ENCODE peak calls at places on chromosomes 13 and 19, in eight cellular contexts. Y is WTC11, E is AG09309, G is ovary, I is thyroid gland, N is foreskin fibroblast, W is fibroblast of mammary gland, U is progenitor cell of endocrine pancreas. L is an unnamed sample.

GRCh38 chr13:101903890-101904289 is 451.4 kb downstream of the ITGBL1 start:
- DNase-seq in Y (no peak), E (no peak), G (no peak), I (no peak), N (no peak), W (no peak), U (no peak), L (no peak)

GRCh38 chr13:74092711-74093110 is 41.5 kb downstream of the KLF12 start:
- DNase-seq in Y (no peak), E (no peak), G (no peak), I (no peak), N (no peak), W (no peak), U (no peak), L (no peak)

GRCh38 chr13:74413482-74413881 is 279.3 kb upstream of the KLF12 start:
- DNase-seq in Y (no peak), E (no peak), G (no peak), I (no peak), N (no peak), W (no peak), U (no peak), L (no peak)

GRCh38 chr19:48618278-48618915 is 581 bp downstream of the RPL18 start:
- DNase-seq in Y (no peak), E (no peak), G (no peak), I (no peak), N (no peak), W (no peak), U (no peak), L (no peak)

GRCh38 chr13:95641291-95641811 is 3.2 kb downstream of the DZIP1 start:
- DNase-seq in Y (peak), E (no peak), G (peak), I (peak), N (peak), W (peak), U (no peak), L (no peak)

GRCh38 chr13:45269204-45269603 is 68.4 kb upstream of the KCTD4 start:
- DNase-seq in Y (no peak), E (no peak), G (no peak), I (no peak), N (no peak), W (peak), U (no peak), L (no peak)

GRCh38 chr19:16385821-16386220 is 61.2 kb downstream of the KLF2 start:
- DNase-seq in Y (no peak), E (no peak), G (no peak), I (no peak), N (no peak), W (no peak), U (no peak), L (no peak)

GRCh38 chr13:66657165-66657895 is 572.8 kb downstream of the PCDH9 start:
- DNase-seq in Y (no peak), E (peak), G (no peak), I (peak), N (peak), W (peak), U (no peak), L (no peak)

GRCh38 chr19:55492362-55492944 is 4.2 kb downstream of the SSC5D start:
- DNase-seq in Y (no peak), E (no peak), G (no peak), I (no peak), N (no peak), W (no peak), U (no peak), L (no peak)

GRCh38 chr19:43444531-43445340 is 20.7 kb downstream of the LYPD3 start:
- DNase-seq in Y (no peak), E (no peak), G (no peak), I (no peak), N (no peak), W (no peak), U (no peak), L (no peak)

GRCh38 chr19:50719119-50719435 is 525 bp downstream of the SHANK1 start:
- DNase-seq in Y (no peak), E (no peak), G (no peak), I (no peak), N (no peak), W (no peak), U (no peak), L (no peak)

GRCh38 chr19:53659292-53659691 is 27.5 kb downstream of the DPRX start:
- DNase-seq in Y (peak), E (no peak), G (no peak), I (peak), N (peak), W (no peak), U (peak), L (peak)

GRCh38 chr13:58151452-58151851 is 519.9 kb downstream of the PCDH17 start:
- DNase-seq in Y (no peak), E (no peak), G (no peak), I (no peak), N (no peak), W (no peak), U (no peak), L (no peak)

GRCh38 chr13:114151565-114152284 is 19.3 kb upstream of the RASA3 start:
- DNase-seq in Y (no peak), E (no peak), G (no peak), I (no peak), N (no peak), W (peak), U (no peak), L (no peak)

GRCh38 chr13:98313938-98314292 is 136.8 kb upstream of the RNF113B start:
- DNase-seq in Y (no peak), E (no peak), G (no peak), I (no peak), N (no peak), W (no peak), U (no peak), L (no peak)

GRCh38 chr13:49615844-49616687 is 12.2 kb upstream of the ARL11 start:
- DNase-seq in Y (no peak), E (no peak), G (no peak), I (no peak), N (peak), W (no peak), U (no peak), L (no peak)

GRCh38 chr19:6580313-6580712 is 10.6 kb downstream of the CD70 start:
- DNase-seq in Y (no peak), E (no peak), G (no peak), I (no peak), N (no peak), W (peak), U (no peak), L (no peak)

GRCh38 chr19:42311612-42312160 is 1.4 kb upstream of the TMEM145 start:
- DNase-seq in Y (peak), E (no peak), G (no peak), I (no peak), N (peak), W (no peak), U (no peak), L (no peak)

GRCh38 chr13:27117158-27117557 is 54.5 kb downstream of the USP12 start:
- DNase-seq in Y (no peak), E (no peak), G (no peak), I (no peak), N (no peak), W (no peak), U (no peak), L (no peak)

GRCh38 chr13:80341771-80342271 is 895 bp upstream of the SPRY2 start:
- DNase-seq in Y (peak), E (no peak), G (peak), I (peak), N (peak), W (peak), U (peak), L (peak)

GRCh38 chr13:33262069-33262487 is 23.5 kb downstream of the STARD13 start:
- DNase-seq in Y (peak), E (no peak), G (no peak), I (no peak), N (peak), W (peak), U (no peak), L (no peak)

GRCh38 chr19:45763691-45764294 is 5.3 kb downstream of the SIX5 start:
- DNase-seq in Y (peak), E (no peak), G (peak), I (no peak), N (no peak), W (no peak), U (no peak), L (no peak)
- TF ChIP-seq CTCF in Y (no peak), E (no peak), G (no peak), I (no peak), N (no peak), W (no peak), U (no peak), L (no peak)

GRCh38 chr13:43786766-43787517 is at the start of gene ENOX1:
- DNase-seq in Y (peak), E (no peak), G (peak), I (peak), N (peak), W (peak), U (peak), L (peak)
- TF ChIP-seq CTCF in Y (no peak), E (peak), G (peak), I (no peak), N (peak), W (no peak), U (no peak), L (peak)

GRCh38 chr19:40444181-40445005 is at the start of gene SERTAD3:
- DNase-seq in Y (peak), E (peak), G (peak), I (peak), N (peak), W (peak), U (peak), L (peak)
- TF ChIP-seq CTCF in Y (no peak), E (no peak), G (peak), I (no peak), N (no peak), W (no peak), U (no peak), L (peak)

GRCh38 chr13:96796234-96796633 is 198.0 kb downstream of the OXGR1 start:
- DNase-seq in Y (no peak), E (no peak), G (no peak), I (no peak), N (peak), W (peak), U (no peak), L (no peak)

GRCh38 chr13:96792736-96793444 is 201.4 kb downstream of the OXGR1 start:
- DNase-seq in Y (no peak), E (no peak), G (no peak), I (no peak), N (peak), W (peak), U (no peak), L (no peak)

GRCh38 chr13:96792188-96792587 is 202.1 kb downstream of the OXGR1 start:
- DNase-seq in Y (no peak), E (no peak), G (no peak), I (no peak), N (no peak), W (no peak), U (no peak), L (no peak)
- TF ChIP-seq CTCF in Y (no peak), E (no peak), G (no peak), I (no peak), N (no peak), W (no peak), U (no peak), L (peak)

L was measured in neural crest cell.